ENCODE peak calls at places on chromosomes 7 and 10, in ten cellular contexts. R, K, S, M, I, V, Q, G, O and D are unnamed samples.

GRCh38 chr7:44378744-44379143 is 53.4 kb upstream of the CAMK2B start:
- DNase-seq in G (peak; percentile 65), R (no peak), S (peak; percentile 34), O (no peak), V (no peak), I (peak; percentile 12), K (no peak), M (no peak), Q (peak; percentile 64), D (no peak)

GRCh38 chr7:87129836-87130235 is 22.4 kb upstream of the DMTF1 start:
- DNase-seq in Q (no peak), S (no peak), V (no peak), R (no peak), M (no peak), I (no peak), K (no peak), O (no peak), G (no peak), D (no peak)

GRCh38 chr7:81260152-81260551 is 341.3 kb upstream of the SEMA3C start:
- DNase-seq in G (no peak), O (no peak), V (no peak), Q (peak; percentile 31), I (no peak), M (no peak), S (no peak), K (no peak), R (no peak), D (no peak)

GRCh38 chr10:128759174-128759573 is 633.0 kb upstream of the MKI67 start:
- DNase-seq in O (no peak), R (no peak), K (no peak), G (no peak), M (no peak), V (no peak), I (no peak), Q (no peak), S (no peak), D (no peak)

GRCh38 chr7:112510032-112510742 is 29.4 kb downstream of the LSMEM1 start:
- DNase-seq in R (no peak), G (no peak), M (no peak), S (peak; percentile 34), K (no peak), V (no peak), Q (peak; percentile 59), O (no peak), I (peak; percentile 53), D (no peak)

GRCh38 chr10:80487791-80488538 is 33.9 kb downstream of the TSPAN14 start:
- DNase-seq in V (no peak), Q (no peak), K (peak; percentile 79), S (no peak), M (no peak), O (no peak), R (peak; percentile 39), I (no peak), G (no peak), D (no peak)

GRCh38 chr10:17353568-17353967 is 100.8 kb downstream of the ST8SIA6 start:
- DNase-seq in O (no peak), K (no peak), Q (no peak), I (no peak), R (no peak), V (no peak), M (no peak), G (no peak), S (no peak), D (no peak)

GRCh38 chr7:16644987-16645592 is 464 bp downstream of the ANKMY2 start:
- DNase-seq in O (peak; percentile 14), S (no peak), M (peak; percentile 63), R (peak; percentile 27), V (peak; percentile 50), I (peak; percentile 15), G (no peak), K (peak; percentile 47), Q (peak; percentile 39), D (peak; percentile 75)

GRCh38 chr7:6423942-6424701 is 23.6 kb downstream of the DAGLB start:
- DNase-seq in K (peak; percentile 63), O (no peak), R (peak; percentile 47), S (no peak), V (no peak), I (no peak), M (peak; percentile 40), G (no peak), Q (no peak), D (no peak)

GRCh38 chr7:116329845-116330503 is 119.6 kb downstream of the TES start:
- DNase-seq in G (no peak), I (no peak), K (no peak), R (no peak), M (no peak), Q (peak; percentile 68), V (no peak), O (no peak), S (no peak), D (no peak)

GRCh38 chr10:26407406-26407969 is 30.7 kb upstream of the APBB1IP start:
- DNase-seq in R (no peak), S (no peak), I (no peak), M (no peak), V (no peak), G (peak; percentile 38), O (no peak), Q (no peak), K (peak; percentile 53), D (no peak)

GRCh38 chr7:121513105-121513504 is 117.0 kb upstream of the FAM3C start:
- DNase-seq in G (no peak), Q (no peak), O (no peak), M (no peak), I (no peak), V (no peak), K (no peak), R (no peak), S (no peak), D (no peak)

GRCh38 chr7:121505540-121506182 is 109.6 kb upstream of the FAM3C start:
- DNase-seq in S (no peak), K (no peak), M (no peak), R (no peak), V (no peak), Q (no peak), G (no peak), I (no peak), O (no peak), D (no peak)

GRCh38 chr7:121515181-121515580 is 119.1 kb upstream of the FAM3C start:
- DNase-seq in V (no peak), I (no peak), G (no peak), S (no peak), O (no peak), Q (no peak), R (no peak), K (no peak), M (no peak), D (no peak)

GRCh38 chr7:121510858-121511482 is 114.9 kb upstream of the FAM3C start:
- DNase-seq in R (no peak), S (no peak), I (no peak), Q (peak; percentile 25), G (no peak), M (no peak), O (no peak), K (no peak), V (no peak), D (no peak)

GRCh38 chr7:121510302-121510701 is 114.2 kb upstream of the FAM3C start:
- DNase-seq in G (no peak), V (no peak), M (no peak), R (no peak), S (no peak), O (no peak), Q (no peak), I (no peak), K (no peak), D (no peak)
- TF ChIP-seq CTCF in G (peak; percentile 12), V (no peak), M (no peak), R (no peak), S (no peak), O (no peak), Q (no peak), I (no peak), K (no peak), D (peak; percentile 27)

GRCh38 chr7:105876964-105877601 is 684 bp upstream of the ATXN7L1 start:
- DNase-seq in R (peak; percentile 52), K (peak; percentile 38), O (peak; percentile 36), I (peak; percentile 29), V (peak; percentile 50), M (peak; percentile 77), S (no peak), G (no peak), Q (peak; percentile 53), D (no peak)
- TF ChIP-seq CTCF in R (no peak), K (no peak), O (no peak), I (no peak), V (no peak), M (no peak), S (peak; percentile 5), G (no peak), Q (peak; percentile 11), D (peak; percentile 1)

GRCh38 chr7:7496326-7496725 is 39.3 kb downstream of the COL28A1 start:
- DNase-seq in M (no peak), Q (no peak), G (no peak), I (no peak), O (no peak), R (no peak), V (no peak), K (no peak), S (no peak), D (no peak)

GRCh38 chr7:7499892-7500291 is 35.8 kb downstream of the COL28A1 start:
- DNase-seq in M (no peak), O (no peak), R (no peak), G (no peak), Q (no peak), I (no peak), K (no peak), S (no peak), V (no peak), D (no peak)

GRCh38 chr7:7495171-7495570 is 40.5 kb downstream of the COL28A1 start:
- DNase-seq in G (no peak), R (no peak), O (no peak), Q (no peak), M (no peak), I (no peak), S (no peak), K (no peak), V (no peak), D (no peak)

DNA sequence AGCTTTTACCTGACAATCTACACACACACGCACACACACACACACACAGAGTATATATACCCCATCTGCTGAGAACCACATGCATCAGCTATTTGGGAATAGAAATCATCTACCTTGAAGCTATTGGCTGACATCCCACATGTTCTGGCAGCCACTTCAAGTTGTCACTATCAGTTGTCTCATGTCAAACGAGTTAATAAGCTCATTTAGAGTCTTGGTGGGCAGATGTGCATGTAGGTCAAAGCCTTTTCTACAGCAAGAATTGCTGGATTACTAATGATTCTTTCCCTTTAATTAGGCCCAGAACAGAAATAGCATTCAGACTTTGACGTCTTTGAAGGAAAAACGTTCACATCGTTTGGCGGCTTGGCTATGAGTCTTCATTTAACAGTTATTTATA is 36.8 kb downstream of the COL28A1 start:
- DNase-seq in I (no peak), V (no peak), S (no peak), R (no peak), O (no peak), K (no peak), M (no peak), Q (no peak), G (no peak), D (no peak)
- TF ChIP-seq CTCF in I (no peak), V (no peak), S (no peak), R (no peak), O (no peak), K (no peak), M (no peak), Q (no peak), G (no peak), D (no peak)

DNA sequence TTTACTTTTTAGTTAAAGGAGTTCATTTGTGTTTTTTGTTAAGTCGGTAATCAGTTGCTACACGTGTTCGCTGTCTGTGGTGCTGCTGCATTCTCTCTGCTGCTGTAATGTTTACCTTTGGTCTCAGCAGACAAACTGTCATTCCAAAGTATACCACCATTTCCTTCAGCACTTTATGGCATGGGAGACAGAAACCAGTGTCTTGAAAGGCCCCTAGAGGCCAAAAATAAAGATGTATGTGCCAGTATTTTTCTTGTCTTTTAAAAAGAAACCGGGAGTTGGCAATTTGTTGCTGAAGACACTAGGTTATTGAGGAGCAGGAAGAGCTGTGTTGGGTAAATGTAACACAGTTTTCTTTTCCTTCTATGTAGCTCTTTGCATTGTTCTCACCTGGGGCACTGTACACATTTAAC is 24.1 kb downstream of the ZNF92 start:
- DNase-seq in S (no peak), M (no peak), O (no peak), V (no peak), R (no peak), Q (no peak), K (no peak), G (no peak), I (no peak), D (no peak)
- TF ChIP-seq CTCF in S (no peak), M (no peak), O (no peak), V (peak; percentile 10), R (no peak), Q (no peak), K (no peak), G (no peak), I (no peak), D (peak; percentile 36)